ENCODE peak calls at places on chromosome 15, in nine cellular contexts. One of them, this sample, is unnamed.

GRCh38 chr15:65246026-65246714 is 34.9 kb upstream of the CILP start:
- ATAC-seq in Right ventricle myocardium superior: peak; percentile 63
- ATAC-seq in T-helper 17 cell: no peak
- ATAC-seq in activated T-cell treated with anti-CD3 and anti-CD28 coated beads, Interleukin-2, amount 50 U/mL, for 72 hours: no peak
- ATAC-seq in naive B cell: no peak
- ATAC-seq in gastroesophageal sphincter: peak; percentile 7
- ATAC-seq in heart right ventricle: peak; percentile 49
- ATAC-seq in CD4-positive, CD25-positive, alpha-beta regulatory T cell: no peak
- ATAC-seq in natural killer cell: no peak
- ATAC-seq in this sample: no peak

GRCh38 chr15:39553947-39554731 is 26.7 kb upstream of the THBS1 start:
- ATAC-seq in CD4-positive, CD25-positive, alpha-beta regulatory T cell: no peak
- ATAC-seq in gastroesophageal sphincter: no peak
- ATAC-seq in T-helper 17 cell: no peak
- ATAC-seq in naive B cell: no peak
- ATAC-seq in natural killer cell: no peak
- ATAC-seq in heart right ventricle: no peak
- ATAC-seq in activated T-cell treated with anti-CD3 and anti-CD28 coated beads, Interleukin-2, amount 50 U/mL, for 72 hours: no peak
- ATAC-seq in Right ventricle myocardium superior: peak; percentile 44
- ATAC-seq in this sample: no peak

GRCh38 chr15:31016446-31016915 is 25.1 kb upstream of the MTMR10 start:
- ATAC-seq in T-helper 17 cell: no peak
- ATAC-seq in Right ventricle myocardium superior: no peak
- ATAC-seq in natural killer cell: no peak
- ATAC-seq in gastroesophageal sphincter: no peak
- ATAC-seq in CD4-positive, CD25-positive, alpha-beta regulatory T cell: no peak
- ATAC-seq in heart right ventricle: no peak
- ATAC-seq in naive B cell: no peak
- ATAC-seq in activated T-cell treated with anti-CD3 and anti-CD28 coated beads, Interleukin-2, amount 50 U/mL, for 72 hours: no peak
- ATAC-seq in this sample: no peak

GRCh38 chr15:77644543-77645247 is 12.0 kb upstream of the LINGO1 start:
- ATAC-seq in Right ventricle myocardium superior: no peak
- ATAC-seq in heart right ventricle: no peak
- ATAC-seq in naive B cell: no peak
- ATAC-seq in natural killer cell: no peak
- ATAC-seq in activated T-cell treated with anti-CD3 and anti-CD28 coated beads, Interleukin-2, amount 50 U/mL, for 72 hours: no peak
- ATAC-seq in T-helper 17 cell: no peak
- ATAC-seq in gastroesophageal sphincter: no peak
- ATAC-seq in CD4-positive, CD25-positive, alpha-beta regulatory T cell: no peak
- ATAC-seq in this sample: no peak

GRCh38 chr15:36109943-36110658 is 469.3 kb upstream of the CDIN1 start:
- ATAC-seq in naive B cell: no peak
- ATAC-seq in heart right ventricle: no peak
- ATAC-seq in CD4-positive, CD25-positive, alpha-beta regulatory T cell: no peak
- ATAC-seq in gastroesophageal sphincter: no peak
- ATAC-seq in Right ventricle myocardium superior: no peak
- ATAC-seq in activated T-cell treated with anti-CD3 and anti-CD28 coated beads, Interleukin-2, amount 50 U/mL, for 72 hours: no peak
- ATAC-seq in natural killer cell: no peak
- ATAC-seq in T-helper 17 cell: no peak
- ATAC-seq in this sample: no peak

GRCh38 chr15:98959640-98960007 is 48.0 kb downstream of the PGPEP1L start:
- ATAC-seq in naive B cell: no peak
- ATAC-seq in T-helper 17 cell: no peak
- ATAC-seq in heart right ventricle: no peak
- ATAC-seq in CD4-positive, CD25-positive, alpha-beta regulatory T cell: no peak
- ATAC-seq in Right ventricle myocardium superior: no peak
- ATAC-seq in natural killer cell: no peak
- ATAC-seq in gastroesophageal sphincter: no peak
- ATAC-seq in activated T-cell treated with anti-CD3 and anti-CD28 coated beads, Interleukin-2, amount 50 U/mL, for 72 hours: no peak
- ATAC-seq in this sample: no peak

GRCh38 chr15:48609486-48609885 is 36.0 kb downstream of the FBN1 start:
- ATAC-seq in CD4-positive, CD25-positive, alpha-beta regulatory T cell: no peak
- ATAC-seq in heart right ventricle: no peak
- ATAC-seq in activated T-cell treated with anti-CD3 and anti-CD28 coated beads, Interleukin-2, amount 50 U/mL, for 72 hours: no peak
- ATAC-seq in Right ventricle myocardium superior: no peak
- ATAC-seq in naive B cell: no peak
- ATAC-seq in gastroesophageal sphincter: no peak
- ATAC-seq in natural killer cell: no peak
- ATAC-seq in T-helper 17 cell: no peak
- ATAC-seq in this sample: no peak

GRCh38 chr15:53837263-53837662 is 77.8 kb upstream of the WDR72 start:
- ATAC-seq in T-helper 17 cell: no peak
- ATAC-seq in gastroesophageal sphincter: no peak
- ATAC-seq in naive B cell: no peak
- ATAC-seq in CD4-positive, CD25-positive, alpha-beta regulatory T cell: no peak
- ATAC-seq in heart right ventricle: no peak
- ATAC-seq in activated T-cell treated with anti-CD3 and anti-CD28 coated beads, Interleukin-2, amount 50 U/mL, for 72 hours: peak; percentile 33
- ATAC-seq in natural killer cell: no peak
- ATAC-seq in Right ventricle myocardium superior: no peak
- ATAC-seq in this sample: no peak

GRCh38 chr15:67509918-67510317 is 11.0 kb upstream of the C15orf61 start:
- ATAC-seq in activated T-cell treated with anti-CD3 and anti-CD28 coated beads, Interleukin-2, amount 50 U/mL, for 72 hours: no peak
- ATAC-seq in Right ventricle myocardium superior: no peak
- ATAC-seq in heart right ventricle: no peak
- ATAC-seq in naive B cell: no peak
- ATAC-seq in T-helper 17 cell: no peak
- ATAC-seq in gastroesophageal sphincter: no peak
- ATAC-seq in natural killer cell: no peak
- ATAC-seq in CD4-positive, CD25-positive, alpha-beta regulatory T cell: no peak
- ATAC-seq in this sample: no peak

GRCh38 chr15:88648357-88649214 is 9.8 kb downstream of the ISG20 start:
- ATAC-seq in activated T-cell treated with anti-CD3 and anti-CD28 coated beads, Interleukin-2, amount 50 U/mL, for 72 hours: peak; percentile 46
- ATAC-seq in heart right ventricle: peak; percentile 26
- ATAC-seq in Right ventricle myocardium superior: peak; percentile 53
- ATAC-seq in CD4-positive, CD25-positive, alpha-beta regulatory T cell: no peak
- ATAC-seq in natural killer cell: no peak
- ATAC-seq in naive B cell: no peak
- ATAC-seq in gastroesophageal sphincter: no peak
- ATAC-seq in T-helper 17 cell: peak; percentile 15
- ATAC-seq in this sample: no peak

GRCh38 chr15:45180201-45180600 is 7.6 kb downstream of the SHF start:
- ATAC-seq in heart right ventricle: no peak
- ATAC-seq in Right ventricle myocardium superior: no peak
- ATAC-seq in T-helper 17 cell: no peak
- ATAC-seq in CD4-positive, CD25-positive, alpha-beta regulatory T cell: no peak
- ATAC-seq in naive B cell: no peak
- ATAC-seq in activated T-cell treated with anti-CD3 and anti-CD28 coated beads, Interleukin-2, amount 50 U/mL, for 72 hours: peak; percentile 79
- ATAC-seq in gastroesophageal sphincter: no peak
- ATAC-seq in natural killer cell: peak; percentile 69
- ATAC-seq in this sample: no peak

GRCh38 chr15:35319354-35319753 is 226.6 kb downstream of the DPH6 start:
- ATAC-seq in naive B cell: no peak
- ATAC-seq in activated T-cell treated with anti-CD3 and anti-CD28 coated beads, Interleukin-2, amount 50 U/mL, for 72 hours: no peak
- ATAC-seq in CD4-positive, CD25-positive, alpha-beta regulatory T cell: no peak
- ATAC-seq in gastroesophageal sphincter: no peak
- ATAC-seq in T-helper 17 cell: no peak
- ATAC-seq in Right ventricle myocardium superior: no peak
- ATAC-seq in natural killer cell: no peak
- ATAC-seq in heart right ventricle: no peak
- ATAC-seq in this sample: no peak

GRCh38 chr15:33545866-33546265 is 235.1 kb downstream of the RYR3 start:
- ATAC-seq in Right ventricle myocardium superior: no peak
- ATAC-seq in gastroesophageal sphincter: no peak
- ATAC-seq in natural killer cell: no peak
- ATAC-seq in naive B cell: no peak
- ATAC-seq in activated T-cell treated with anti-CD3 and anti-CD28 coated beads, Interleukin-2, amount 50 U/mL, for 72 hours: no peak
- ATAC-seq in T-helper 17 cell: no peak
- ATAC-seq in CD4-positive, CD25-positive, alpha-beta regulatory T cell: no peak
- ATAC-seq in heart right ventricle: no peak
- ATAC-seq in this sample: no peak

GRCh38 chr15:73838795-73839565 is 34.4 kb upstream of the TBC1D21 start:
- ATAC-seq in natural killer cell: no peak
- ATAC-seq in Right ventricle myocardium superior: peak; percentile 98
- ATAC-seq in gastroesophageal sphincter: peak; percentile 71
- ATAC-seq in heart right ventricle: peak; percentile 92
- ATAC-seq in activated T-cell treated with anti-CD3 and anti-CD28 coated beads, Interleukin-2, amount 50 U/mL, for 72 hours: no peak
- ATAC-seq in CD4-positive, CD25-positive, alpha-beta regulatory T cell: no peak
- ATAC-seq in T-helper 17 cell: no peak
- ATAC-seq in naive B cell: no peak
- ATAC-seq in this sample: no peak

GRCh38 chr15:78077860-78078187 is 313 bp upstream of the TBC1D2B start:
- ATAC-seq in naive B cell: peak; percentile 10
- ATAC-seq in T-helper 17 cell: peak; percentile 22
- ATAC-seq in natural killer cell: peak; percentile 11
- ATAC-seq in gastroesophageal sphincter: peak; percentile 10
- ATAC-seq in CD4-positive, CD25-positive, alpha-beta regulatory T cell: peak; percentile 10
- ATAC-seq in activated T-cell treated with anti-CD3 and anti-CD28 coated beads, Interleukin-2, amount 50 U/mL, for 72 hours: no peak
- ATAC-seq in heart right ventricle: no peak
- ATAC-seq in Right ventricle myocardium superior: no peak
- ATAC-seq in this sample: no peak

GRCh38 chr15:48761393-48762158 is 49.3 kb downstream of the CEP152 start:
- ATAC-seq in activated T-cell treated with anti-CD3 and anti-CD28 coated beads, Interleukin-2, amount 50 U/mL, for 72 hours: no peak
- ATAC-seq in Right ventricle myocardium superior: no peak
- ATAC-seq in T-helper 17 cell: no peak
- ATAC-seq in gastroesophageal sphincter: no peak
- ATAC-seq in heart right ventricle: no peak
- ATAC-seq in CD4-positive, CD25-positive, alpha-beta regulatory T cell: no peak
- ATAC-seq in natural killer cell: no peak
- ATAC-seq in naive B cell: no peak
- ATAC-seq in this sample: no peak

GRCh38 chr15:51403946-51404695 is 62.7 kb downstream of the GLDN start:
- ATAC-seq in activated T-cell treated with anti-CD3 and anti-CD28 coated beads, Interleukin-2, amount 50 U/mL, for 72 hours: no peak
- ATAC-seq in T-helper 17 cell: no peak
- ATAC-seq in heart right ventricle: no peak
- ATAC-seq in natural killer cell: no peak
- ATAC-seq in gastroesophageal sphincter: no peak
- ATAC-seq in CD4-positive, CD25-positive, alpha-beta regulatory T cell: no peak
- ATAC-seq in Right ventricle myocardium superior: no peak
- ATAC-seq in naive B cell: no peak
- ATAC-seq in this sample: no peak

GRCh38 chr15:69590201-69590600 is 137.6 kb downstream of the RPLP1 start:
- ATAC-seq in heart right ventricle: no peak
- ATAC-seq in natural killer cell: no peak
- ATAC-seq in CD4-positive, CD25-positive, alpha-beta regulatory T cell: no peak
- ATAC-seq in naive B cell: no peak
- ATAC-seq in Right ventricle myocardium superior: no peak
- ATAC-seq in activated T-cell treated with anti-CD3 and anti-CD28 coated beads, Interleukin-2, amount 50 U/mL, for 72 hours: no peak
- ATAC-seq in gastroesophageal sphincter: no peak
- ATAC-seq in T-helper 17 cell: no peak
- ATAC-seq in this sample: no peak

GRCh38 chr15:68081869-68082505 is 27.9 kb downstream of the PIAS1 start:
- ATAC-seq in gastroesophageal sphincter: no peak
- ATAC-seq in naive B cell: peak; percentile 34
- ATAC-seq in CD4-positive, CD25-positive, alpha-beta regulatory T cell: no peak
- ATAC-seq in activated T-cell treated with anti-CD3 and anti-CD28 coated beads, Interleukin-2, amount 50 U/mL, for 72 hours: no peak
- ATAC-seq in heart right ventricle: peak; percentile 58
- ATAC-seq in T-helper 17 cell: no peak
- ATAC-seq in natural killer cell: no peak
- ATAC-seq in Right ventricle myocardium superior: no peak
- ATAC-seq in this sample: no peak

GRCh38 chr15:84747423-84748273 is 744 bp upstream of the ZNF592 start:
- ATAC-seq in natural killer cell: peak; percentile 80
- ATAC-seq in CD4-positive, CD25-positive, alpha-beta regulatory T cell: peak; percentile 61
- ATAC-seq in gastroesophageal sphincter: peak; percentile 75
- ATAC-seq in activated T-cell treated with anti-CD3 and anti-CD28 coated beads, Interleukin-2, amount 50 U/mL, for 72 hours: peak; percentile 62
- ATAC-seq in naive B cell: peak; percentile 66
- ATAC-seq in T-helper 17 cell: peak; percentile 70
- ATAC-seq in heart right ventricle: peak; percentile 73
- ATAC-seq in Right ventricle myocardium superior: peak; percentile 73
- ATAC-seq in this sample: peak; percentile 78

GRCh38 chr15:78167227-78167888 is 18.2 kb downstream of the IDH3A start:
- ATAC-seq in Right ventricle myocardium superior: no peak
- ATAC-seq in naive B cell: peak; percentile 67
- ATAC-seq in gastroesophageal sphincter: no peak
- ATAC-seq in T-helper 17 cell: peak; percentile 75
- ATAC-seq in natural killer cell: no peak
- ATAC-seq in CD4-positive, CD25-positive, alpha-beta regulatory T cell: peak; percentile 96
- ATAC-seq in heart right ventricle: no peak
- ATAC-seq in activated T-cell treated with anti-CD3 and anti-CD28 coated beads, Interleukin-2, amount 50 U/mL, for 72 hours: peak; percentile 100
- ATAC-seq in this sample: peak; percentile 90

GRCh38 chr15:92068121-92068520 is 214.6 kb downstream of the SLCO3A1 start:
- ATAC-seq in naive B cell: no peak
- ATAC-seq in activated T-cell treated with anti-CD3 and anti-CD28 coated beads, Interleukin-2, amount 50 U/mL, for 72 hours: no peak
- ATAC-seq in T-helper 17 cell: no peak
- ATAC-seq in natural killer cell: no peak
- ATAC-seq in gastroesophageal sphincter: no peak
- ATAC-seq in heart right ventricle: no peak
- ATAC-seq in CD4-positive, CD25-positive, alpha-beta regulatory T cell: no peak
- ATAC-seq in Right ventricle myocardium superior: no peak
- ATAC-seq in this sample: no peak

GRCh38 chr15:96924570-96924969 is 594.1 kb downstream of the NR2F2 start:
- ATAC-seq in natural killer cell: no peak
- ATAC-seq in activated T-cell treated with anti-CD3 and anti-CD28 coated beads, Interleukin-2, amount 50 U/mL, for 72 hours: no peak
- ATAC-seq in T-helper 17 cell: no peak
- ATAC-seq in Right ventricle myocardium superior: no peak
- ATAC-seq in gastroesophageal sphincter: no peak
- ATAC-seq in heart right ventricle: no peak
- ATAC-seq in naive B cell: no peak
- ATAC-seq in CD4-positive, CD25-positive, alpha-beta regulatory T cell: no peak
- ATAC-seq in this sample: no peak

GRCh38 chr15:70726753-70727152 is 36.6 kb downstream of the UACA start:
- ATAC-seq in activated T-cell treated with anti-CD3 and anti-CD28 coated beads, Interleukin-2, amount 50 U/mL, for 72 hours: no peak
- ATAC-seq in T-helper 17 cell: no peak
- ATAC-seq in naive B cell: no peak
- ATAC-seq in CD4-positive, CD25-positive, alpha-beta regulatory T cell: no peak
- ATAC-seq in heart right ventricle: peak; percentile 70
- ATAC-seq in Right ventricle myocardium superior: no peak
- ATAC-seq in gastroesophageal sphincter: no peak
- ATAC-seq in natural killer cell: no peak
- ATAC-seq in this sample: no peak

GRCh38 chr15:86620636-86621349 is 541.1 kb downstream of the AGBL1 start:
- ATAC-seq in natural killer cell: no peak
- ATAC-seq in CD4-positive, CD25-positive, alpha-beta regulatory T cell: no peak
- ATAC-seq in Right ventricle myocardium superior: no peak
- ATAC-seq in T-helper 17 cell: no peak
- ATAC-seq in naive B cell: no peak
- ATAC-seq in activated T-cell treated with anti-CD3 and anti-CD28 coated beads, Interleukin-2, amount 50 U/mL, for 72 hours: no peak
- ATAC-seq in gastroesophageal sphincter: no peak
- ATAC-seq in heart right ventricle: no peak
- ATAC-seq in this sample: no peak

GRCh38 chr15:98884894-98885293 is 122.7 kb downstream of the PGPEP1L start:
- ATAC-seq in Right ventricle myocardium superior: peak; percentile 37
- ATAC-seq in heart right ventricle: no peak
- ATAC-seq in activated T-cell treated with anti-CD3 and anti-CD28 coated beads, Interleukin-2, amount 50 U/mL, for 72 hours: no peak
- ATAC-seq in naive B cell: no peak
- ATAC-seq in CD4-positive, CD25-positive, alpha-beta regulatory T cell: no peak
- ATAC-seq in T-helper 17 cell: no peak
- ATAC-seq in gastroesophageal sphincter: no peak
- ATAC-seq in natural killer cell: no peak
- ATAC-seq in this sample: no peak

GRCh38 chr15:57550640-57551039 is 41.1 kb upstream of the MYZAP start:
- ATAC-seq in natural killer cell: no peak
- ATAC-seq in gastroesophageal sphincter: peak; percentile 38
- ATAC-seq in T-helper 17 cell: no peak
- ATAC-seq in activated T-cell treated with anti-CD3 and anti-CD28 coated beads, Interleukin-2, amount 50 U/mL, for 72 hours: no peak
- ATAC-seq in heart right ventricle: peak; percentile 79
- ATAC-seq in Right ventricle myocardium superior: peak; percentile 65
- ATAC-seq in naive B cell: no peak
- ATAC-seq in CD4-positive, CD25-positive, alpha-beta regulatory T cell: no peak
- ATAC-seq in this sample: no peak

GRCh38 chr15:56916825-56917477 is 1.5 kb upstream of the TCF12 start:
- ATAC-seq in CD4-positive, CD25-positive, alpha-beta regulatory T cell: no peak
- ATAC-seq in gastroesophageal sphincter: no peak
- ATAC-seq in heart right ventricle: no peak
- ATAC-seq in Right ventricle myocardium superior: no peak
- ATAC-seq in naive B cell: no peak
- ATAC-seq in activated T-cell treated with anti-CD3 and anti-CD28 coated beads, Interleukin-2, amount 50 U/mL, for 72 hours: no peak
- ATAC-seq in T-helper 17 cell: no peak
- ATAC-seq in natural killer cell: no peak
- ATAC-seq in this sample: no peak

GRCh38 chr15:64148581-64148980 is 3.0 kb upstream of the SNX22 start:
- ATAC-seq in gastroesophageal sphincter: no peak
- ATAC-seq in T-helper 17 cell: no peak
- ATAC-seq in CD4-positive, CD25-positive, alpha-beta regulatory T cell: no peak
- ATAC-seq in natural killer cell: no peak
- ATAC-seq in naive B cell: no peak
- ATAC-seq in heart right ventricle: no peak
- ATAC-seq in activated T-cell treated with anti-CD3 and anti-CD28 coated beads, Interleukin-2, amount 50 U/mL, for 72 hours: no peak
- ATAC-seq in Right ventricle myocardium superior: no peak
- ATAC-seq in this sample: no peak

GRCh38 chr15:25733856-25734679 is 129.1 kb downstream of the ATP10A start:
- ATAC-seq in gastroesophageal sphincter: no peak
- ATAC-seq in activated T-cell treated with anti-CD3 and anti-CD28 coated beads, Interleukin-2, amount 50 U/mL, for 72 hours: no peak
- ATAC-seq in natural killer cell: no peak
- ATAC-seq in naive B cell: no peak
- ATAC-seq in T-helper 17 cell: no peak
- ATAC-seq in CD4-positive, CD25-positive, alpha-beta regulatory T cell: no peak
- ATAC-seq in heart right ventricle: no peak
- ATAC-seq in Right ventricle myocardium superior: no peak
- ATAC-seq in this sample: peak; percentile 37

GRCh38 chr15:46857103-46857502 is 860.2 kb upstream of the SEMA6D start:
- ATAC-seq in heart right ventricle: no peak
- ATAC-seq in T-helper 17 cell: no peak
- ATAC-seq in naive B cell: no peak
- ATAC-seq in natural killer cell: no peak
- ATAC-seq in Right ventricle myocardium superior: peak; percentile 52
- ATAC-seq in activated T-cell treated with anti-CD3 and anti-CD28 coated beads, Interleukin-2, amount 50 U/mL, for 72 hours: no peak
- ATAC-seq in CD4-positive, CD25-positive, alpha-beta regulatory T cell: no peak
- ATAC-seq in gastroesophageal sphincter: no peak
- ATAC-seq in this sample: no peak